ENCODE peak calls at places on chromosomes 16 and 17, in nine cellular contexts. G is heart left ventricle, N is suprapubic skin, M is neural progenitor cell, B is body of pancreas, U is coronary artery, Q is A549, W is Peyer's patch, P is IMR-90. E is an unnamed sample.

GRCh38 chr17:75906143-75906884 is 1.6 kb upstream of the MRPL38 start:
- DNase-seq in B (no peak), U (no peak), G (no peak), W (no peak), N (no peak), M (no peak), Q (no peak), P (no peak), E (no peak)

GRCh38 chr16:83692224-83692623 is 115.6 kb upstream of the HSBP1 start:
- DNase-seq in W (no peak), G (no peak), B (no peak), U (no peak), Q (no peak), P (no peak), N (no peak), M (no peak), E (no peak)

GRCh38 chr16:4734063-4734729 is at the start of the genes ANKS3 and DNAAF8:
- DNase-seq in W (peak), B (peak), G (peak), U (peak), N (peak), P (peak), M (peak), Q (peak), E (peak)

GRCh38 chr16:48997081-48997615 is 284.5 kb downstream of the CBLN1 start:
- DNase-seq in Q (no peak), M (no peak), P (no peak), B (no peak), W (no peak), N (no peak), G (no peak), U (no peak), E (no peak)

GRCh38 chr16:52631711-52632110 is 84.8 kb upstream of the TOX3 start:
- DNase-seq in W (no peak), U (no peak), P (no peak), M (no peak), B (no peak), Q (no peak), N (no peak), G (no peak), E (no peak)

GRCh38 chr17:74778960-74779359 is 2.8 kb upstream of the NAT9 start:
- DNase-seq in B (no peak), Q (no peak), U (no peak), N (no peak), W (no peak), G (no peak), M (no peak), P (peak), E (no peak)

GRCh38 chr17:66855204-66855603 is 20.3 kb downstream of the CACNG5 start:
- DNase-seq in P (no peak), W (no peak), M (peak), B (no peak), G (no peak), Q (no peak), N (no peak), U (no peak), E (no peak)

GRCh38 chr16:48276102-48276501 is 28.8 kb upstream of the ABCC11 start:
- DNase-seq in P (peak), Q (no peak), B (peak), W (no peak), N (no peak), M (no peak), G (no peak), U (no peak), E (no peak)

GRCh38 chr16:48504216-48504615 is 105.8 kb downstream of the N4BP1 start:
- DNase-seq in M (no peak), U (no peak), N (peak), B (no peak), Q (no peak), W (peak), G (no peak), P (no peak), E (no peak)

GRCh38 chr17:30920282-30920681 is 1.5 kb upstream of the ADAP2 start:
- DNase-seq in U (no peak), B (no peak), W (no peak), P (peak), G (peak), Q (peak), M (peak), N (no peak), E (peak)

GRCh38 chr17:56514264-56514663 is 79.2 kb upstream of the NOG start:
- DNase-seq in W (no peak), M (no peak), P (no peak), Q (no peak), U (no peak), B (no peak), N (no peak), G (no peak), E (no peak)

GRCh38 chr16:51374346-51374745 is 223.3 kb upstream of the SALL1 start:
- DNase-seq in G (no peak), P (peak), W (no peak), Q (peak), N (no peak), B (no peak), M (no peak), U (no peak), E (no peak)

GRCh38 chr16:56475226-56475625 is 23.9 kb downstream of the OGFOD1 start:
- DNase-seq in M (no peak), W (no peak), P (no peak), U (no peak), N (no peak), B (no peak), G (no peak), Q (no peak), E (no peak)

GRCh38 chr16:1580956-1581355 is 30.9 kb downstream of the IFT140 start:
- DNase-seq in M (no peak), N (no peak), W (no peak), Q (no peak), U (no peak), P (no peak), G (no peak), B (no peak), E (no peak)

GRCh38 chr17:4204676-4205075 is 59.1 kb downstream of the ANKFY1 start:
- DNase-seq in M (no peak), G (peak), N (peak), P (peak), W (peak), B (peak), U (peak), Q (no peak), E (no peak)

GRCh38 chr16:57765160-57765728 is 29.7 kb downstream of the KATNB1 start:
- DNase-seq in G (no peak), B (no peak), U (no peak), P (no peak), W (no peak), Q (no peak), N (no peak), M (no peak), E (no peak)

GRCh38 chr17:42669705-42670198 is 7.0 kb downstream of the PLEKHH3 start:
- DNase-seq in P (no peak), G (no peak), B (no peak), Q (no peak), N (no peak), W (no peak), U (no peak), M (no peak), E (no peak)
- H3K4me3 ChIP-seq in P (no peak), G (no peak), B (no peak), Q (no peak), N (no peak), W (peak), U (no peak), M (peak), E (no peak)

DNA sequence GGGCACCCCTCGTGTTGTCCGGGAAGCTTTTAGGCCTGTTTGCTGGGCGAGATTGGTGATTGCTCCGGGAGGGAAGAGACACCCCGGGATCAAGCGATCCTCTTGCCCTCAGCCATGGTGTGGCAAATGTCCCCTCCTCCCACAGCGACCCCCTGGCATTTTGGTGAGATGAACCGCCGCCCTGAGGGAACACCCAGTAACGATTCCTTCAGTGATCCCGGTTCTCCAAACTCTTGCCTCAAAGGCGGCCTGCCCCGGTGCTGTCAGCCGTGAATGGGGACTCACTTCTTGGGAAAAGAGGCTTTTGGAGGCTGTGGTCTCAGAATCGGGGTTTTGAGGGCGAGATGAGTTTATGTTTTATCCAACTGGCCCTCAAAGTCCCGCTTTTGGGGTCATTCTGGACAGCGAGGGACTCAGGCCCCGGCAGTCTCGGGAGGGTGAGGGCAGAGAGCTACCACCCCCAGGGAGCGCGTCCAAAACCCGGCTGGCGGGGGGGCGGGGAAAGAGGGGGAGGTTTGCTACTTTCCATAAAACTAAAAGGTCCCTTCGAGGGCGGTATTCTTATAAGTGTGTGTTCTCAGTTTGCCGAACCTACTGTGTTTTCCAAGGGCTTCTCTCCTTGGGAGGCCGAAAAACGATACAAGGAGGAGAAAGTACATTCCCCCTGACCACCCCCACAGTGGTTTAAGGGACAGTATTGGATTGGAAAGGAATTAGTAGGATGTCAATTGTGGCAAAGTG is 232.7 kb downstream of the MRTFB start:
- DNase-seq in M (peak), W (no peak), P (no peak), N (no peak), U (no peak), B (peak), G (no peak), Q (no peak), E (no peak)
- H3K27ac ChIP-seq in M (no peak), W (peak), P (peak), N (peak), U (peak), B (peak), G (peak), Q (peak), E (peak)

GRCh38 chr17:49967621-49968379 is 1.2 kb upstream of the DLX4 start:
- DNase-seq in Q (no peak), M (no peak), N (no peak), U (no peak), P (no peak), G (no peak), W (no peak), B (no peak), E (no peak)
- H3K4me3 ChIP-seq in Q (peak), M (peak), N (peak), U (peak), P (peak), G (peak), W (peak), B (no peak), E (peak)

GRCh38 chr17:40339068-40339699 is 25.4 kb downstream of the GJD3 start:
- DNase-seq in U (no peak), M (no peak), W (no peak), Q (no peak), P (no peak), B (no peak), G (no peak), N (no peak), E (no peak)
- H3K27ac ChIP-seq in U (no peak), M (no peak), W (no peak), Q (peak), P (no peak), B (no peak), G (peak), N (peak), E (peak)

DNA sequence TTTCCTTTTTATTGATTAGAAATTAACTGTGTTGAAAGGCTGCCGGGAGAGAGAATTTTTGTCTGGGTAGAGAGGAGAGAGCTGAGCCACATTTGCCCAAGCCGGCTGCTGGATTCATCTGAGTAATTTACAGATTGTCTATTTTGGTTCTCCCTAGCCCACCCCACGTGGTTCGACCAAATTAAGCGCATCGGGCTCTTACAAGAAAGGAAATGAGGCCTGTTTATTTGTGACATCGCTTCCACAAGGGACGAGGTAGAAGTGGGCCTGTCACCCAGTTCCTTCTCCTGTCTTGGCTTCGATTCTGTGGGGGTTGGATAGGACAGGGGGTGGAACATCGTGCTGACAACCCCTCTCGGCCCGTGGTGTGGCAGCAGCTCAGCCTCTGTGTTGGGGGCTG is 42.9 kb downstream of the SYT17 start:
- DNase-seq in B (no peak), P (no peak), M (no peak), N (no peak), Q (no peak), G (no peak), W (peak), U (no peak), E (no peak)
- H3K4me3 ChIP-seq in B (no peak), P (no peak), M (no peak), N (no peak), Q (no peak), G (no peak), W (no peak), U (no peak), E (no peak)

GRCh38 chr16:2768403-2769089 is 8.5 kb downstream of the ELOB start:
- DNase-seq in N (no peak), U (no peak), B (no peak), M (no peak), G (no peak), P (no peak), W (no peak), Q (no peak), E (no peak)
- H3K27ac ChIP-seq in N (peak), U (no peak), B (no peak), M (no peak), G (no peak), P (no peak), W (peak), Q (no peak), E (peak)

E was measured in left ventricle myocardium inferior.